ENCODE peak calls at places on chromosomes 1 and 21, in four cellular contexts. One of them, this sample, is unnamed.
A peak's percentile ranks its signal among the peaks of the same experiment; 100 is the strongest.

GRCh38 chr1:186541003-186541402 is 80.1 kb upstream of the PDC start:
- DNase-seq in psoas muscle: no peak
- DNase-seq in Caco-2: no peak
- DNase-seq in H9: peak; percentile 32
- DNase-seq in this sample: no peak

GRCh38 chr1:242525360-242525722 is 844 bp upstream of the PLD5 start:
- DNase-seq in psoas muscle: no peak
- DNase-seq in Caco-2: no peak
- DNase-seq in H9: no peak
- DNase-seq in this sample: no peak

GRCh38 chr1:224726783-224727182 is 110.7 kb downstream of the CNIH3 start:
- DNase-seq in psoas muscle: peak; percentile 41
- DNase-seq in Caco-2: no peak
- DNase-seq in H9: no peak
- DNase-seq in this sample: peak; percentile 71

GRCh38 chr1:220485131-220485530 is 42.8 kb upstream of the MARK1 start:
- DNase-seq in psoas muscle: no peak
- DNase-seq in Caco-2: peak; percentile 34
- DNase-seq in H9: no peak
- DNase-seq in this sample: no peak

GRCh38 chr1:110421159-110421777 is 13.8 kb upstream of the LAMTOR5 start:
- DNase-seq in psoas muscle: no peak
- DNase-seq in Caco-2: no peak
- DNase-seq in H9: no peak
- DNase-seq in this sample: no peak

GRCh38 chr1:213231795-213232231 is 180.8 kb downstream of the RPS6KC1 start:
- DNase-seq in psoas muscle: no peak
- DNase-seq in Caco-2: no peak
- DNase-seq in H9: peak; percentile 69
- DNase-seq in this sample: no peak

GRCh38 chr1:156560585-156561163 is 11.7 kb downstream of the IQGAP3 start:
- DNase-seq in psoas muscle: no peak
- DNase-seq in Caco-2: no peak
- DNase-seq in H9: no peak
- DNase-seq in this sample: no peak

GRCh38 chr1:8155528-8156186 is 129.5 kb upstream of the ERRFI1 start:
- DNase-seq in psoas muscle: no peak
- DNase-seq in Caco-2: peak; percentile 52
- DNase-seq in H9: peak; percentile 52
- DNase-seq in this sample: no peak

GRCh38 chr1:54239603-54240002 is 39.6 kb downstream of the MRPL37 start:
- DNase-seq in psoas muscle: no peak
- DNase-seq in Caco-2: no peak
- DNase-seq in H9: no peak
- DNase-seq in this sample: no peak

GRCh38 chr1:29122987-29123870 is 474 bp downstream of the TMEM200B start:
- DNase-seq in psoas muscle: peak; percentile 32
- DNase-seq in Caco-2: peak; percentile 14
- DNase-seq in H9: no peak
- DNase-seq in this sample: peak; percentile 54

GRCh38 chr1:236416165-236416564 is 22.1 kb downstream of the EDARADD start:
- DNase-seq in psoas muscle: no peak
- DNase-seq in Caco-2: no peak
- DNase-seq in H9: no peak
- DNase-seq in this sample: no peak

GRCh38 chr1:234893725-234894630 is 234.7 kb downstream of the TOMM20 start:
- DNase-seq in psoas muscle: no peak
- DNase-seq in Caco-2: no peak
- DNase-seq in H9: no peak
- DNase-seq in this sample: no peak

GRCh38 chr1:94121411-94121821 is 468 bp upstream of the ABCA4 start:
- DNase-seq in psoas muscle: no peak
- DNase-seq in Caco-2: no peak
- DNase-seq in H9: no peak
- DNase-seq in this sample: no peak

GRCh38 chr1:25549273-25550154 is 6.1 kb downstream of the LDLRAP1 start:
- DNase-seq in psoas muscle: no peak
- DNase-seq in Caco-2: no peak
- DNase-seq in H9: no peak
- DNase-seq in this sample: no peak

GRCh38 chr1:110339427-110340206 is 440 bp downstream of the RBM15 start:
- DNase-seq in psoas muscle: peak; percentile 55
- DNase-seq in Caco-2: peak; percentile 53
- DNase-seq in H9: no peak
- DNase-seq in this sample: no peak

GRCh38 chr1:38123356-38123755 is 76.8 kb upstream of the POU3F1 start:
- DNase-seq in psoas muscle: no peak
- DNase-seq in Caco-2: no peak
- DNase-seq in H9: no peak
- DNase-seq in this sample: no peak

GRCh38 chr1:3435666-3436065 is 18.8 kb upstream of the ARHGEF16 start:
- DNase-seq in psoas muscle: peak; percentile 2
- DNase-seq in Caco-2: no peak
- DNase-seq in H9: no peak
- DNase-seq in this sample: no peak

GRCh38 chr1:157450106-157450505 is 102.2 kb downstream of the FCRL5 start:
- DNase-seq in psoas muscle: no peak
- DNase-seq in Caco-2: no peak
- DNase-seq in H9: no peak
- DNase-seq in this sample: no peak

DNA sequence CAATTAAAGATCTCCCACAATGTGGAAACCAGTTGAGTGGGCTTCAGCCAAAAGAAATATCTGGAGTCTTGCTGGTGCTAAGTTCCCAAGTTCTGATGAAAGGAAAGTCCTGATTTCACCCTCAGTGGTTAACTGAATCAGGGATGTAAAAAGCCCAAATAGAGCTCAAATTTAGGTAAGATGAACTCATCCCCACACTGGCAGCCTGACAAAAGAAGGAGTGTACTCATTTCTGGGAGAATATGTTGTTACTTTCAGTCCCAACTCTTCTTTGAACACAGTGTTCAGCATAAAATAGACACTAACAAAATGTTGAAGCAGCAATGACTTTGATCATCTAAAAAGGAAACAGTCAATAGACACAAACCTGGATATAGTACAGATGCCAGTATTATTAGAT is 91.7 kb downstream of the CHRM3 start:
- DNase-seq in psoas muscle: no peak
- DNase-seq in Caco-2: no peak
- DNase-seq in H9: no peak
- DNase-seq in this sample: no peak
- H3K9me3 ChIP-seq in psoas muscle: peaks cover 17% of the 10 kb centered on the region
- H3K9me3 ChIP-seq in Caco-2: peaks cover 14% of the 10 kb centered on the region
- H3K9me3 ChIP-seq in H9: no peaks in the 10 kb centered on the region
- H3K9me3 ChIP-seq in this sample: no peaks in the 10 kb centered on the region

DNA sequence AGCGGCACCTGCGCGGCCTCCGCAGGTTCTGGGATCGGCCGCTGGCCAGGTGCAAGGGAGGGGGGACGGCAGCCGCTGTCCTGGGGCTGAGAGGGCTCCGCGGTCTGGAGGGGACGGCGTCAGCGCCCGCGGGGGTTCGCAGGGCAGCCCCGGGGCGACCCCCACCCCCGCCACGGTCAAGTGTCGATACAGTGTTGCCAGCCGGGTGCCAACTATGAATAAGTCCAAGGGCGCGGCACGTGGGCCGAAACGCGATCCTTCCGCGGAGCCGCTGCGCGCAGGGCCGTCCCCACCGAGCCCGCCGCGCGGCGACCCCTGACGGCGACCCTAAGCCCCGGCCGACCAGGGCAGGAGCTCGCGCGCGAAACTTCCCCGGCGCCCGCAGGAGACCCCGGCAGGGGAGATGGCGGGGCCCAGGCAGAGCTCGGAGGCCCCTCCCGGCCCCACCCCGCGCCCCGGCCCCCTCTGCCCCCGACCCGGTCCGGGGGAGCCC is 664 bp upstream of the AGPAT3 start:
- DNase-seq in psoas muscle: peak; percentile 48
- DNase-seq in Caco-2: peak; percentile 78
- DNase-seq in H9: peak; percentile 65
- DNase-seq in this sample: no peak
- H3K9me3 ChIP-seq in psoas muscle: no peaks in the 10 kb centered on the region
- H3K9me3 ChIP-seq in Caco-2: no peaks in the 10 kb centered on the region
- H3K9me3 ChIP-seq in H9: no peaks in the 10 kb centered on the region
- H3K9me3 ChIP-seq in this sample: no peaks in the 10 kb centered on the region

GRCh38 chr1:90989302-90989701 is 32.5 kb downstream of the ZNF644 start:
- DNase-seq in psoas muscle: no peak
- DNase-seq in Caco-2: no peak
- DNase-seq in H9: no peak
- DNase-seq in this sample: no peak
- H3K9me3 ChIP-seq in psoas muscle: peaks cover 12% of the 10 kb centered on the region
- H3K9me3 ChIP-seq in Caco-2: no peaks in the 10 kb centered on the region
- H3K9me3 ChIP-seq in H9: peaks cover 8% of the 10 kb centered on the region
- H3K9me3 ChIP-seq in this sample: no peaks in the 10 kb centered on the region

DNA sequence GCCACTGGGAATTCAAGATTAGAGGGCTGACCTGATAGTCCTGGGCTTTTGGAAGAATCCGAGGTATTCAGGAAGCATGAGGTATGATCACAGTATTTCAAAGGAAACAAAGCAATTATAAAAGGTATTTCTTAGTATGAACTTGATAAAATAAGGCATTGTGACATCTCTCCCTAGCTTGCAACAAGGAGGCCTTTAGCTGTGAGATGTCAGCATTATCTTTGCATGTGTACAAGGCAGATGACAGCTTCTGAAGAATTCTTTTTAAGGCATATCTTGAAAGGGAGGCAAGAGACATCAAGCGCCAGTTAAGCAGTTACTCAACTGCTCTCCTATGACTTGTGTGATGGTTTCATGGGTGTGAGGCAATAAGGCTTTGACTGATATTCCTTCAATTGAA is 1123.7 kb downstream of the PLA2G4A start:
- DNase-seq in psoas muscle: no peak
- DNase-seq in Caco-2: no peak
- DNase-seq in H9: no peak
- DNase-seq in this sample: no peak
- H3K9me3 ChIP-seq in psoas muscle: peaks cover 5% of the 10 kb centered on the region
- H3K9me3 ChIP-seq in Caco-2: no peaks in the 10 kb centered on the region
- H3K9me3 ChIP-seq in H9: no peaks in the 10 kb centered on the region
- H3K9me3 ChIP-seq in this sample: no peaks in the 10 kb centered on the region